ENCODE peak calls at places on chromosomes 4 and X, in eight cellular contexts. B is stimulated activated CD4-positive, alpha-beta T cell treated with anti-CD3 and anti-CD28 coated beads, Interleukin-2, amount 100 ng/mL, for 24 hours; Z is left ventricle myocardium inferior; K is epithelial cell of prostate; F is Caki2; S is HL-60; W is cerebellum; R is NCI-H1694 treated with DMSO at 0.1 percent for 48 hours. L is an unnamed sample.

GRCh38 chr4:150816491-150816890 is 198.6 kb downstream of the LRBA start:
- DNase-seq in B (no peak), Z (no peak), K (no peak), F (no peak), S (no peak), W (no peak), R (no peak), L (no peak)

GRCh38 chrX:124300412-124300811 is 32.0 kb upstream of the TEX13D start:
- DNase-seq in B (no peak), Z (no peak), K (no peak), F (no peak), S (no peak), W (no peak), R (no peak), L (no peak)

GRCh38 chr4:26692014-26692726 is 108.3 kb downstream of the TBC1D19 start:
- DNase-seq in B (no peak), Z (no peak), K (no peak), F (no peak), S (no peak), W (no peak), R (no peak), L (no peak)

GRCh38 chrX:118216086-118216485 is 99.5 kb upstream of the KLHL13 start:
- DNase-seq in B (no peak), Z (no peak), K (no peak), F (peak; percentile 95), S (no peak), W (no peak), R (no peak), L (no peak)

GRCh38 chr4:103021120-103021519 is 1.6 kb upstream of the SLC9B1 start:
- DNase-seq in B (no peak), Z (no peak), K (no peak), F (no peak), S (no peak), W (no peak), R (no peak), L (no peak)

GRCh38 chrX:51420610-51421009 is 75.8 kb downstream of the NUDT11 start:
- DNase-seq in B (no peak), Z (no peak), K (no peak), F (peak; percentile 33), S (peak; percentile 9), W (peak; percentile 19), R (peak; percentile 1), L (no peak)

GRCh38 chr4:182806259-182807252 is 110.6 kb downstream of the DCTD start:
- DNase-seq in B (peak; percentile 80), Z (peak; percentile 78), K (no peak), F (peak; percentile 55), S (peak; percentile 48), W (peak; percentile 53), R (peak; percentile 12), L (peak; percentile 25)

GRCh38 chr4:184503869-184504300 is 29.5 kb upstream of the IRF2 start:
- DNase-seq in B (peak; percentile 21), Z (no peak), K (no peak), F (no peak), S (peak; percentile 41), W (peak; percentile 63), R (peak; percentile 32), L (no peak)

GRCh38 chr4:123783091-123783765 is 386.6 kb downstream of the SPRY1 start:
- DNase-seq in B (no peak), Z (peak; percentile 23), K (no peak), F (no peak), S (no peak), W (no peak), R (no peak), L (no peak)

GRCh38 chr4:4327652-4328121 is 37.6 kb downstream of the ZBTB49 start:
- DNase-seq in B (no peak), Z (peak; percentile 34), K (no peak), F (no peak), S (no peak), W (no peak), R (no peak), L (no peak)

GRCh38 chrX:123959281-123960063 is 2.0 kb upstream of the STAG2 start:
- DNase-seq in B (peak; percentile 9), Z (peak; percentile 50), K (no peak), F (peak; percentile 63), S (peak; percentile 10), W (peak; percentile 51), R (no peak), L (peak; percentile 2)

GRCh38 chrX:47112316-47112954 is 32.1 kb downstream of the NDUFB11 start:
- DNase-seq in B (no peak), Z (no peak), K (no peak), F (no peak), S (no peak), W (no peak), R (no peak), L (no peak)

GRCh38 chr4:3369781-3370660 is 71.7 kb upstream of the HGFAC start:
- DNase-seq in B (peak; percentile 31), Z (peak; percentile 66), K (no peak), F (no peak), S (peak; percentile 81), W (peak; percentile 57), R (peak; percentile 51), L (no peak)

GRCh38 chrX:1165535-1166196 is 46.8 kb downstream of the CRLF2 start:
- DNase-seq in B (peak; percentile 13), Z (no peak), K (no peak), F (no peak), S (peak; percentile 25), W (no peak), R (no peak), L (no peak)

GRCh38 chr4:3463556-3464348 is 646 bp downstream of the DOK7 start:
- DNase-seq in B (no peak), Z (peak; percentile 13), K (no peak), F (no peak), S (no peak), W (no peak), R (no peak), L (no peak)

GRCh38 chrX:109902665-109903064 is 100.2 kb upstream of the TMEM164 start:
- DNase-seq in B (no peak), Z (no peak), K (no peak), F (no peak), S (no peak), W (no peak), R (no peak), L (no peak)

GRCh38 chrX:67544281-67544680 is 460 bp downstream of the AR start:
- DNase-seq in B (no peak), Z (peak; percentile 19), K (no peak), F (no peak), S (no peak), W (no peak), R (no peak), L (no peak)

GRCh38 chrX:129618997-129619396 is 35.8 kb downstream of the APLN start:
- DNase-seq in B (no peak), Z (no peak), K (no peak), F (no peak), S (no peak), W (no peak), R (no peak), L (no peak)

GRCh38 chrX:13816899-13817298 is at the start of gene GPM6B:
- DNase-seq in B (no peak), Z (no peak), K (no peak), F (no peak), S (no peak), W (peak; percentile 57), R (no peak), L (no peak)

GRCh38 chr4:106681381-106681921 is 312.9 kb upstream of the GIMD1 start:
- DNase-seq in B (no peak), Z (no peak), K (no peak), F (no peak), S (no peak), W (no peak), R (no peak), L (no peak)

GRCh38 chr4:134935320-134935719 is 733.7 kb upstream of the PABPC4L start:
- DNase-seq in B (no peak), Z (no peak), K (no peak), F (no peak), S (peak; percentile 16), W (no peak), R (peak; percentile 14), L (no peak)

GRCh38 chrX:107470198-107470597 is 20.7 kb downstream of the FRMPD3 start:
- DNase-seq in B (no peak), Z (no peak), K (no peak), F (no peak), S (no peak), W (no peak), R (no peak), L (no peak)

GRCh38 chrX:44580466-44580865 is 37.8 kb upstream of the FUNDC1 start:
- DNase-seq in B (no peak), Z (no peak), K (peak; percentile 40), F (peak; percentile 7), S (no peak), W (no peak), R (no peak), L (no peak)

GRCh38 chrX:108584617-108585211 is 145.1 kb downstream of the COL4A5 start:
- DNase-seq in B (no peak), Z (no peak), K (no peak), F (no peak), S (no peak), W (no peak), R (no peak), L (no peak)

GRCh38 chr4:157115613-157116340 is 39.8 kb downstream of the GLRB start:
- DNase-seq in B (no peak), Z (no peak), K (no peak), F (peak; percentile 60), S (no peak), W (no peak), R (no peak), L (no peak)

GRCh38 chr4:91448668-91449330 is 855.0 kb upstream of the GRID2 start:
- DNase-seq in B (no peak), Z (no peak), K (peak; percentile 88), F (peak; percentile 69), S (no peak), W (no peak), R (peak; percentile 13), L (no peak)

GRCh38 chr4:110959041-110959643 is 336.3 kb upstream of the PITX2 start:
- DNase-seq in B (no peak), Z (no peak), K (no peak), F (peak; percentile 12), S (no peak), W (no peak), R (no peak), L (no peak)

GRCh38 chr4:26238782-26239647 is 81.8 kb upstream of the RBPJ start:
- DNase-seq in B (no peak), Z (no peak), K (no peak), F (no peak), S (no peak), W (peak; percentile 23), R (peak; percentile 44), L (no peak)

GRCh38 chr4:176902710-176903323 is 110.1 kb upstream of the VEGFC start:
- DNase-seq in B (no peak), Z (no peak), K (peak; percentile 68), F (no peak), S (no peak), W (no peak), R (no peak), L (no peak)

GRCh38 chr4:74715731-74716435 is 78.4 kb downstream of the BTC start:
- DNase-seq in B (no peak), Z (no peak), K (no peak), F (no peak), S (no peak), W (no peak), R (no peak), L (no peak)

GRCh38 chrX:40922307-40922706 is 162.9 kb upstream of the USP9X start:
- DNase-seq in B (no peak), Z (no peak), K (no peak), F (no peak), S (peak; percentile 13), W (no peak), R (no peak), L (no peak)

GRCh38 chr4:38590017-38590416 is 74.0 kb upstream of the KLF3 start:
- DNase-seq in B (no peak), Z (no peak), K (no peak), F (no peak), S (no peak), W (no peak), R (no peak), L (no peak)

GRCh38 chrX:31540313-31540712 is 468.5 kb upstream of the FTHL17 start:
- DNase-seq in B (no peak), Z (no peak), K (no peak), F (no peak), S (no peak), W (no peak), R (no peak), L (no peak)

GRCh38 chr4:24910504-24910903 is 2.3 kb downstream of the CCDC149 start:
- DNase-seq in B (no peak), Z (no peak), K (no peak), F (no peak), S (no peak), W (no peak), R (no peak), L (no peak)